ENCODE peak calls at places on chromosomes 4 and X, in six cellular contexts. U is lower lobe of right lung, E is psoas muscle, N is IMR-90, C is kidney, Z is heart left ventricle. I is an unnamed sample.
A peak's percentile ranks its signal among the peaks of the same experiment; 100 is the strongest.

GRCh38 chr4:60657802-60658201 is 542.3 kb upstream of the ADGRL3 start:
- DNase-seq in E (no peak), N (peak; percentile 13), Z (no peak), U (no peak), C (no peak), I (no peak)

GRCh38 chr4:168304744-168305459 is 13.7 kb downstream of the DDX60 start:
- DNase-seq in E (no peak), C (no peak), Z (no peak), U (no peak), N (peak; percentile 80), I (no peak)

GRCh38 chr4:80142396-80143304 is 54.7 kb upstream of the PRDM8 start:
- DNase-seq in C (no peak), N (no peak), Z (no peak), U (no peak), E (no peak), I (no peak)

GRCh38 chr4:23943478-23943877 is 53.6 kb upstream of the PPARGC1A start:
- DNase-seq in U (no peak), N (no peak), E (no peak), C (no peak), Z (no peak), I (no peak)

GRCh38 chr4:1460967-1461868 is 55.0 kb upstream of the NKX1-1 start:
- DNase-seq in Z (no peak), N (no peak), U (peak; percentile 36), E (no peak), C (peak; percentile 58), I (no peak)

GRCh38 chrX:111284615-111285294 is 14.5 kb upstream of the CAPN6 start:
- DNase-seq in E (no peak), Z (no peak), C (no peak), N (no peak), U (no peak), I (no peak)

GRCh38 chrX:30301977-30302376 is 7.2 kb downstream of the NR0B1 start:
- DNase-seq in C (no peak), N (peak; percentile 43), U (no peak), E (no peak), Z (no peak), I (no peak)

GRCh38 chrX:105653891-105654290 is 168.4 kb upstream of the NRK start:
- DNase-seq in C (no peak), U (no peak), N (no peak), Z (no peak), E (no peak), I (no peak)

GRCh38 chrX:69616520-69617203 is 749 bp downstream of the EDA start:
- DNase-seq in Z (peak; percentile 8), N (no peak), E (peak; percentile 53), C (peak; percentile 64), U (peak; percentile 41), I (peak; percentile 10)

GRCh38 chrX:104085477-104085876 is 9.4 kb upstream of the TMSB15C start:
- DNase-seq in U (no peak), E (no peak), C (no peak), Z (no peak), N (no peak), I (no peak)

GRCh38 chrX:46576458-46576857 is 2.9 kb downstream of the CHST7 start:
- DNase-seq in U (no peak), C (no peak), E (no peak), N (no peak), Z (peak; percentile 48), I (no peak)

GRCh38 chr4:74418063-74418670 is 26.8 kb upstream of the AREG start:
- DNase-seq in U (no peak), C (no peak), Z (no peak), E (no peak), N (peak; percentile 87), I (no peak)

GRCh38 chr4:162350331-162350730 is 186.5 kb upstream of the FSTL5 start:
- DNase-seq in U (no peak), N (no peak), E (no peak), C (no peak), Z (no peak), I (no peak)

GRCh38 chr4:130545596-130545995 is 1449.6 kb downstream of the C4orf33 start:
- DNase-seq in Z (no peak), C (no peak), N (no peak), U (no peak), E (no peak), I (no peak)

GRCh38 chrX:13085533-13085932 is 41.1 kb upstream of the FAM9C start:
- DNase-seq in U (no peak), Z (no peak), E (no peak), C (no peak), N (no peak), I (peak; percentile 61)

GRCh38 chr4:79042079-79042674 is 102.9 kb upstream of the PAQR3 start:
- DNase-seq in C (no peak), N (peak; percentile 22), U (no peak), E (no peak), Z (no peak), I (no peak)

GRCh38 chr4:144644368-144645101 is 1.4 kb upstream of the HHIP start:
- DNase-seq in N (no peak), U (no peak), Z (no peak), C (no peak), E (no peak), I (no peak)

GRCh38 chrX:3811331-3812311 is 98.2 kb upstream of the PRKX start:
- DNase-seq in U (no peak), N (peak; percentile 58), E (no peak), Z (peak; percentile 14), C (no peak), I (peak; percentile 57)

GRCh38 chrX:41127476-41128192 is 42.4 kb downstream of the USP9X start:
- DNase-seq in Z (no peak), E (no peak), N (no peak), U (no peak), C (no peak), I (no peak)

DNA sequence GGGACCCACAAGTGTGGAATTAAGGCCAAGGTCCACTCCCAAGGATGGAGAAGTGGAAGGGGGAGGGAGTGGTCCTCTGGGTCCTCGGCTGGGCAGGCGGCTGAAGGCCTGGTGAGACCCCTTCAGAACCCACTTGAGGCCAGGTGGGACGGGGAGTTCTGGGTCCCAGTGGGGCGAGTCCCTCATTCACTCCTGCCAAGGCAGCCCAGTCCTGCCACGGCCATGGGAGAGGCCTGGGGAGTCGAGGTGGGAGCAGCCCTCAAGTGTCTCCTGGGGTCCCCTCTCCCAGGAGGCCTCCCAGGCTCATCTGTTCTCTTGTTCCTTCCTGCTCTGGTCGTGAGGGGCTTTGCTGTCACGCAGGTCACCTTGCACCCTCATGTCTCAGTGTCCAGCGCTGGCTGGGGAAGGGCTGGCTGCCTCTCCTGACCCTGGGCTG is 6.1 kb upstream of the SH3BP2 start:
- DNase-seq in U (no peak), Z (no peak), E (peak; percentile 60), C (peak; percentile 75), N (no peak), I (no peak)
- H3K27ac ChIP-seq in U (no peak overlapping the region), Z (peak overlapping the region; percentile 86), E (no peak overlapping the region), C (no peak overlapping the region), N (no peak overlapping the region), I (peak overlapping the region; percentile 36)

GRCh38 chrX:150697641-150698040 is 4.4 kb downstream of the MTMR1 start:
- DNase-seq in C (no peak), E (no peak), Z (no peak), U (no peak), N (no peak), I (no peak)
- H3K4me1 ChIP-seq in C (no peaks in the 10 kb centered on the region), E (no peaks in the 10 kb centered on the region), Z (no peaks in the 10 kb centered on the region), U (peaks cover 10% of the 10 kb centered on the region), N (no peaks in the 10 kb centered on the region), I (peaks cover 29% of the 10 kb centered on the region)

GRCh38 chr4:26321326-26322276 is 787 bp downstream of the RBPJ start:
- DNase-seq in Z (peak; percentile 22), C (peak; percentile 83), E (peak; percentile 58), N (peak; percentile 41), U (peak; percentile 54), I (no peak)
- H3K27ac ChIP-seq in Z (peak overlapping the region; percentile 92), C (no peak overlapping the region), E (peak overlapping the region; percentile 74), N (peak overlapping the region; percentile 93), U (peak overlapping the region; percentile 93), I (peak overlapping the region; percentile 41)

GRCh38 chrX:154432210-154432609 is 3.7 kb downstream of the ATP6AP1 start:
- DNase-seq in Z (no peak), C (no peak), E (no peak), U (no peak), N (no peak), I (no peak)

GRCh38 chrX:154430916-154431315 is 2.4 kb downstream of the ATP6AP1 start:
- DNase-seq in E (no peak), C (no peak), Z (no peak), U (peak; percentile 64), N (no peak), I (no peak)

GRCh38 chrX:154429708-154430107 is 1.2 kb downstream of the ATP6AP1 start:
- DNase-seq in N (no peak), C (no peak), U (no peak), E (no peak), Z (no peak), I (no peak)

GRCh38 chrX:154430504-154430903 is 2.0 kb downstream of the ATP6AP1 start:
- DNase-seq in C (no peak), E (no peak), U (no peak), Z (no peak), N (no peak), I (no peak)

DNA sequence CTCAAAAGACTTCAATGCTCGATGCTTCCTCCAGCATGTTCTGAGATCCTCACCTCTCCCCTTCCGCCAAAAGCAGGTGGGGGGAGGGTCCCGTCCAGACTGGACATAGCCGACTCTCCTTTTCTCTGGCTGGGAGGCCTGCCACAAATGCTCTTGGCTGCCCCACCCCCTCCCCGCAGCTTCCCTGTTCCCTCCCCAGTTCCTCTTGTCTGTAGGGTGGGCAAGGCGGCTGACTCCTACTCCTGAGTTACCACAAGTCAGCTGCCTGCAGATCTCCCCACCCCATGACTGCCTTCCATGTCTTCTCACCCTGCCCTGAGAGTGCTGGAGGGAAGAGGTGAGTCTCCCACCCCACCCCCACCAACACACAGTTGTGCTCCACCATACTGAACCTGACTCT is 2.8 kb downstream of the ATP6AP1 start:
- DNase-seq in E (no peak), N (no peak), U (peak; percentile 75), C (peak; percentile 49), Z (no peak), I (no peak)
- H3K4me1 ChIP-seq in E (no peaks in the 10 kb centered on the region), N (peaks cover 2% of the 10 kb centered on the region), U (peaks cover 25% of the 10 kb centered on the region), C (peaks cover 5% of the 10 kb centered on the region), Z (no peaks in the 10 kb centered on the region), I (peaks cover 17% of the 10 kb centered on the region)